ENCODE peak calls at places on chromosomes 16 and 17, in nine cellular contexts. U is naive B cell; X is A172; J is ACHN; A is transverse colon; W is stimulated activated naive CD8-positive, alpha-beta T cell treated with anti-CD3 and anti-CD28 coated beads, Interleukin-15, Interleukin-2, amounts not matched to agents 100 U/mL and 50 U/mL, for 24 hours; F is neural crest cell; P is RPMI7951; R is T-helper 17 cell. S is an unnamed sample.

GRCh38 chr16:84483882-84484565 is 20.4 kb downstream of the MEAK7 start:
- DNase-seq in U (no peak), X (no peak), J (no peak), A (no peak), W (no peak), F (no peak), P (no peak), R (no peak), S (no peak)

GRCh38 chr16:89015271-89015859 is 38.4 kb upstream of the CBFA2T3 start:
- DNase-seq in U (no peak), X (no peak), J (no peak), A (no peak), W (no peak), F (no peak), P (no peak), R (no peak), S (no peak)

GRCh38 chr16:56355786-56356275 is 69.5 kb downstream of the AMFR start:
- DNase-seq in U (no peak), X (no peak), J (no peak), A (peak), W (no peak), F (no peak), P (no peak), R (no peak), S (peak)

GRCh38 chr16:74570412-74571301 is 36.3 kb downstream of the GLG1 start:
- DNase-seq in U (no peak), X (no peak), J (no peak), A (no peak), W (no peak), F (no peak), P (no peak), R (no peak), S (no peak)

GRCh38 chr17:79986441-79987186 is 49.1 kb downstream of the TBC1D16 start:
- DNase-seq in U (no peak), X (no peak), J (no peak), A (no peak), W (no peak), F (no peak), P (peak), R (no peak), S (peak)

GRCh38 chr16:86049641-86050040 is 150.7 kb downstream of the IRF8 start:
- DNase-seq in U (no peak), X (no peak), J (no peak), A (no peak), W (no peak), F (no peak), P (no peak), R (no peak), S (no peak)

GRCh38 chr16:76385831-76386230 is 108.6 kb downstream of the CNTNAP4 start:
- DNase-seq in U (no peak), X (no peak), J (no peak), A (no peak), W (no peak), F (no peak), P (no peak), R (no peak), S (no peak)

GRCh38 chr16:12459401-12459791 is 344.3 kb downstream of the CPPED1 start:
- DNase-seq in U (peak), X (no peak), J (no peak), A (peak), W (peak), F (no peak), P (no peak), R (no peak), S (no peak)

GRCh38 chr17:20315821-20316220 is 151.5 kb downstream of the LGALS9B start:
- DNase-seq in U (no peak), X (no peak), J (no peak), A (no peak), W (no peak), F (no peak), P (no peak), R (no peak), S (peak)

GRCh38 chr17:1545618-1546017 is 17.0 kb downstream of the PITPNA start:
- DNase-seq in U (no peak), X (no peak), J (no peak), A (peak), W (no peak), F (no peak), P (no peak), R (no peak), S (no peak)

GRCh38 chr16:88344411-88345030 is 38.2 kb upstream of the ZNF469 start:
- DNase-seq in U (no peak), X (no peak), J (no peak), A (no peak), W (no peak), F (no peak), P (no peak), R (no peak), S (no peak)

GRCh38 chr16:47504599-47504998 is 43.5 kb downstream of the PHKB start:
- DNase-seq in U (no peak), X (no peak), J (no peak), A (no peak), W (no peak), F (no peak), P (no peak), R (no peak), S (peak)

GRCh38 chr16:81650982-81651562 is 128.0 kb upstream of the PLCG2 start:
- DNase-seq in U (no peak), X (no peak), J (no peak), A (peak), W (no peak), F (no peak), P (no peak), R (no peak), S (peak)

GRCh38 chr17:27282054-27282501 is 11.8 kb upstream of the WSB1 start:
- DNase-seq in U (peak), X (no peak), J (no peak), A (no peak), W (no peak), F (no peak), P (no peak), R (no peak), S (peak)

GRCh38 chr16:82652826-82653225 is 26.1 kb downstream of the CDH13 start:
- DNase-seq in U (no peak), X (no peak), J (no peak), A (no peak), W (no peak), F (no peak), P (no peak), R (no peak), S (no peak)

GRCh38 chr16:85083051-85083639 is 29.1 kb downstream of the CIBAR2 start:
- DNase-seq in U (no peak), X (no peak), J (no peak), A (no peak), W (no peak), F (no peak), P (no peak), R (no peak), S (no peak)

GRCh38 chr16:24253192-24253591 is 2.9 kb upstream of the CACNG3 start:
- DNase-seq in U (peak), X (no peak), J (peak), A (peak), W (peak), F (peak), P (peak), R (no peak), S (peak)

GRCh38 chr17:70137451-70138230 is 31.7 kb upstream of the KCNJ2 start:
- DNase-seq in U (no peak), X (peak), J (peak), A (peak), W (peak), F (no peak), P (peak), R (no peak), S (peak)

GRCh38 chr16:66928702-66929388 is 3.5 kb upstream of the RRAD start:
- DNase-seq in U (no peak), X (peak), J (peak), A (peak), W (peak), F (no peak), P (peak), R (no peak), S (peak)

GRCh38 chr17:49387374-49388289 is 25.6 kb upstream of the ZNF652 start:
- DNase-seq in U (no peak), X (no peak), J (no peak), A (no peak), W (no peak), F (no peak), P (no peak), R (no peak), S (no peak)

S was measured in choroid plexus epithelial cell.